ENCODE peak calls at places on chromosomes 7 and 10, in eight cellular contexts. R, C, A, Q, J, B, U and L are unnamed samples.
A peak's percentile ranks its signal among the peaks of the same experiment; 100 is the strongest.

GRCh38 chr10:122014652-122015248 is 25.8 kb downstream of the TACC2 start:
- DNase-seq in R (no peak), C (no peak), A (no peak), Q (no peak), J (no peak), B (no peak), U (no peak), L (no peak)

GRCh38 chr7:134140889-134141867 is 14.0 kb downstream of the LRGUK start:
- DNase-seq in R (peak; percentile 57), C (peak; percentile 54), A (no peak), Q (no peak), J (peak; percentile 51), B (peak; percentile 74), U (peak; percentile 75), L (peak; percentile 28)

GRCh38 chr7:4765776-4766490 is 9.5 kb upstream of the AP5Z1 start:
- DNase-seq in R (no peak), C (no peak), A (no peak), Q (no peak), J (no peak), B (no peak), U (no peak), L (no peak)

GRCh38 chr7:98555403-98555802 is 61.7 kb upstream of the NPTX2 start:
- DNase-seq in R (no peak), C (no peak), A (no peak), Q (no peak), J (no peak), B (no peak), U (no peak), L (no peak)

GRCh38 chr7:116259821-116260440 is 49.6 kb downstream of the TES start:
- DNase-seq in R (peak; percentile 57), C (peak; percentile 95), A (peak; percentile 63), Q (no peak), J (peak; percentile 79), B (peak; percentile 75), U (no peak), L (no peak)

GRCh38 chr7:55307123-55307916 is 57.8 kb upstream of the LANCL2 start:
- DNase-seq in R (peak; percentile 17), C (peak; percentile 14), A (no peak), Q (no peak), J (peak; percentile 12), B (peak; percentile 28), U (no peak), L (no peak)

GRCh38 chr7:15478401-15478800 is 83.4 kb downstream of the AGMO start:
- DNase-seq in R (no peak), C (no peak), A (no peak), Q (no peak), J (no peak), B (no peak), U (no peak), L (no peak)

GRCh38 chr7:129412501-129412900 is 21.7 kb upstream of the STRIP2 start:
- DNase-seq in R (no peak), C (no peak), A (no peak), Q (no peak), J (no peak), B (no peak), U (no peak), L (no peak)

GRCh38 chr10:70457759-70458305 is 16.4 kb upstream of the NODAL start:
- DNase-seq in R (no peak), C (no peak), A (no peak), Q (no peak), J (no peak), B (no peak), U (no peak), L (no peak)

GRCh38 chr10:15729890-15730289 is 10.2 kb upstream of the ITGA8 start:
- DNase-seq in R (no peak), C (no peak), A (no peak), Q (no peak), J (no peak), B (no peak), U (no peak), L (no peak)

GRCh38 chr10:60955957-60956425 is 12.0 kb upstream of the RHOBTB1 start:
- DNase-seq in R (peak; percentile 80), C (peak; percentile 91), A (no peak), Q (no peak), J (peak; percentile 82), B (peak; percentile 49), U (no peak), L (no peak)

GRCh38 chr10:14362098-14362497 is 31.4 kb upstream of the FRMD4A start:
- DNase-seq in R (peak; percentile 25), C (no peak), A (no peak), Q (no peak), J (peak; percentile 35), B (no peak), U (no peak), L (no peak)

GRCh38 chr10:31871266-31871887 is 57.3 kb downstream of the ARHGAP12 start:
- DNase-seq in R (no peak), C (peak; percentile 31), A (no peak), Q (no peak), J (peak; percentile 21), B (no peak), U (no peak), L (no peak)

DNA sequence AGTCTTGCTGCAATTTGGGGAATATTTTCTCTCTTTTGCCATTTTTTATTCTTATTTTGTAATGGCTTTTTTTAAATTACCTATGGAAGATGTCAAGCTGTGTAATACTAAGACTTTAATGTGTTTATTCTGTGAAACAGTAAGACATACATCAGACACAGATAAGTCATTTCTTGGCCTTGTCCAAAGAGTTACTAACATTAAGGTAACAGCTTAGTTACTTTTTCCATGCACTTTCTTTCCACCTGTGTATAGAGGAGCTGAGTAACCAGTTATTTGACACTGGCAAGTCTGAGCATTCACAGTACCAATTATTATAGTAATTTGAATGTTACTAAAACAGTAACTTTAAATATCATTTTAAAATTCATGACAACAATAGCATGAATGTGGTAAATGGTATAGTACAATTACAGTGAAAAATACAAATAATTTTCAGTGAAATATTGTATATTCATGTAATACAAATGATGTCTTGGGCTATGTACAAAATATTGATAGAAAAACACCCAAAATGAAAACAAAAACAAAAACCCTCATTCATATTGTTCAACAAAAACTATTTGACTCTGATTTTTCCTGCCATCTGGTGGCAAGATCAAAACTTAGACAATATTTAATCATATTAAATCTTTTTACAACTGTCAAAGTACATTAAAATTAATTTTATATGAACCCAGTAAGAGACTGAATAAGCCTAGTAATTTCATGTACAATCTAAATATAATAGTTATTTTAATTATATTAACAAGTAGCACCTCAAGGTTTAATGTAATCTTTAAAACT is 259.8 kb upstream of the SEMA3A start:
- DNase-seq in R (no peak), C (no peak), A (no peak), Q (no peak), J (no peak), B (peak; percentile 15), U (no peak), L (no peak)
- TF ChIP-seq CTCF in R (no peak), C (no peak), A (no peak), Q (no peak), J (peak; percentile 25), B (no peak), U (no peak), L (peak; percentile 5)

DNA sequence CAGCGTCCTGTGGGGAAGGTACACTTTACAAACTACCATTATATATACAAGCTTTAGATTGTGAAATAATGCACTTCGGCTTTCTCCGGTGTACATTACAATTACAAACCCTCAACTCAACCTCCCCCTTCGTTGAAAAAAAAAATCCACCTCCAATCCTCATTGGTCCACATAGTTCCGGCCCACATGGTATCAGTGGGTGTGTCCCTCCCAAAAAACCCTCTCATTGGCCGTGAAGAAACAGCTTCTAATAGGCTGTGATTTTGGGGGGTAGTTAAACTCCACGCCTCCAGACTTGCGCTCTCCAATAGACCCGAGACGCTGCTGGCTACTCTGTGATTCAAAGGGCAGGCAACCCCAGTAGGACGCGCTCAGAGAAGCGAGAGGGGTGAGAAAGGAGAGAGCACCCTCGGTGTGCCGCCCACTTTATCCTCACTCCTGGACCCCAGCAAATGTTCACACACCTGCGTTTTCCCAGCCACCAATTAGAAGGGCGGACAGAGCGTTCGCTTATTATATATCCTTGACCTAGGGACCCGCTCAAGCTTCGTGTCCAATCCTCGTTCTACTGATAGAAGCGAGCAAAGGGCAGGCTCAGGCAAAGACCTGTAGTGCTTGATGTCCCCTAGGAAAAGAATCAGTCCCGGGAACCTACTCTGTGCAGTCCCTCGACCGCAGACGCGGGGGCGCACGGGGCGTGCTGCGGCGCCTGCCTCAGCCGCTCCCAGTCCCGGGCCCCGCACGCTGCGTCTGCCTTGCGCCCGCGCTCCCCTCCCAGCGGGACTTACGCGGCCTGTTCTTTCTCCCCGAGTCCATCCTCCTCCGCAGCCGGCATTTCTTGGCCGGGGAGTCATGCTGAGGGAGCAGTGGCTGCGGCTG is 991 bp downstream of the PANK1 start:
- DNase-seq in R (peak; percentile 96), C (peak; percentile 98), A (peak; percentile 80), Q (peak; percentile 80), J (peak; percentile 96), B (peak; percentile 97), U (peak; percentile 87), L (peak; percentile 83)
- TF ChIP-seq CTCF in R (no peak), C (no peak), A (no peak), Q (no peak), J (no peak), B (no peak), U (no peak), L (no peak)

GRCh38 chr10:46106410-46107255 is 60.6 kb upstream of the MSMB start:
- DNase-seq in R (peak; percentile 6), C (peak; percentile 36), A (no peak), Q (peak; percentile 85), J (peak; percentile 12), B (peak; percentile 77), U (peak; percentile 63), L (peak; percentile 18)
- TF ChIP-seq CTCF in R (no peak), C (no peak), A (no peak), Q (no peak), J (no peak), B (no peak), U (no peak), L (no peak)

GRCh38 chr10:71747808-71748523 is 25.4 kb downstream of the VSIR start:
- DNase-seq in R (no peak), C (no peak), A (no peak), Q (no peak), J (no peak), B (no peak), U (peak; percentile 45), L (no peak)

GRCh38 chr10:71747039-71747807 is 26.1 kb downstream of the VSIR start:
- DNase-seq in R (no peak), C (peak; percentile 48), A (no peak), Q (no peak), J (no peak), B (no peak), U (no peak), L (no peak)

GRCh38 chr10:71749396-71749795 is 23.9 kb downstream of the VSIR start:
- DNase-seq in R (no peak), C (no peak), A (no peak), Q (no peak), J (no peak), B (no peak), U (no peak), L (no peak)

GRCh38 chr10:71750124-71750841 is 23.0 kb downstream of the VSIR start:
- DNase-seq in R (no peak), C (no peak), A (no peak), Q (no peak), J (no peak), B (no peak), U (peak; percentile 44), L (no peak)

DNA sequence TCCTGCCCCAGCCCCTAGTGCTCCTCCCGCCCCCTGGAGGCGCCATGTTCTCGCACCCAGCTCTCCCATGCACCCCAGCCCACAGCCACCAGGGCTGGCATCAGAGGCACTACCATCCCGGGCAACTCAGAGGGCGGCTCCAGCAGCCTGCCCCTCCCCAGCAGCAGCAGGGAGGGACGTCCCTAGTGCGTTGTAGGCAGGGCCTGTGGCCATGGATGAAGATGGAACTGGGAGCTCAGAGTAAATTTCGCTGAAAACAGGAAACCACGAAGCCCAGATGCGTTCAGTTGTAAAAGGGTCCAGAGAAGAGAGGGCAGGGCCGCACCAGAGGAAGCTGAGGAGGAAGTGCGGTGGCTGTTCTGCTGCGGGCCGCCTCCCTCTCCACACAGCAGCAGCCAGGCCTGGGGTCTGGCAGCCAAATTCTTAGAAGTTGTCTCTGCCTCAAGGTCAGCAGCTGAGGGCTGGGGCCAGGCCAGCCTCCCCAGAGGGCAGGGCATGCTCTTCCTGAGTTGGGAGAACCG is 24.6 kb downstream of the VSIR start:
- DNase-seq in R (no peak), C (no peak), A (no peak), Q (no peak), J (no peak), B (peak; percentile 42), U (peak; percentile 81), L (no peak)
- TF ChIP-seq CTCF in R (no peak), C (no peak), A (no peak), Q (no peak), J (no peak), B (no peak), U (no peak), L (no peak)